ENCODE peak calls at places on chromosomes 3 and 15, in seven cellular contexts. W is CD4-positive, alpha-beta T cell; N is NCI-H510A treated with DMSO at 0.1 percent for 48 hours; Y is T follicular helper cell; A is neural crest cell; D is GM19239; E is AG08396. I is an unnamed sample.

GRCh38 chr3:4821975-4822374 is 157.3 kb upstream of the BHLHE40 start:
- DNase-seq in W (peak; percentile 65), N (no peak), Y (peak; percentile 60), A (no peak), D (no peak), E (no peak), I (no peak)

GRCh38 chr3:55468251-55468650 is 18.9 kb downstream of the WNT5A start:
- DNase-seq in W (no peak), N (no peak), Y (no peak), A (no peak), D (no peak), E (no peak), I (no peak)

GRCh38 chr3:38454884-38455638 is 1.4 kb downstream of the ACVR2B start:
- DNase-seq in W (peak; percentile 29), N (peak; percentile 56), Y (no peak), A (peak; percentile 69), D (peak; percentile 53), E (peak; percentile 75), I (peak; percentile 90)

GRCh38 chr15:31295660-31296059 is 31.0 kb upstream of the KLF13 start:
- DNase-seq in W (no peak), N (no peak), Y (no peak), A (peak; percentile 1), D (no peak), E (no peak), I (peak; percentile 17)

GRCh38 chr15:74175271-74176191 is 2.0 kb downstream of the ISLR start:
- DNase-seq in W (no peak), N (no peak), Y (no peak), A (no peak), D (no peak), E (no peak), I (no peak)

GRCh38 chr3:190862209-190863118 is at the start of gene GMNC:
- DNase-seq in W (no peak), N (peak; percentile 32), Y (no peak), A (peak; percentile 66), D (peak; percentile 10), E (peak; percentile 80), I (peak; percentile 90)

GRCh38 chr15:64010719-64011118 is 35.6 kb downstream of the DAPK2 start:
- DNase-seq in W (peak; percentile 82), N (peak; percentile 19), Y (peak; percentile 87), A (no peak), D (peak; percentile 78), E (peak; percentile 61), I (peak; percentile 48)

GRCh38 chr3:97932387-97932801 is 39.8 kb downstream of the RIOX2 start:
- DNase-seq in W (no peak), N (no peak), Y (no peak), A (no peak), D (no peak), E (no peak), I (no peak)

GRCh38 chr15:58475573-58476524 is 44.1 kb downstream of the LIPC start:
- DNase-seq in W (no peak), N (peak; percentile 78), Y (no peak), A (peak; percentile 12), D (no peak), E (peak; percentile 17), I (no peak)

GRCh38 chr3:142735462-142735861 is 11.6 kb downstream of the TRPC1 start:
- DNase-seq in W (no peak), N (no peak), Y (no peak), A (no peak), D (no peak), E (no peak), I (peak; percentile 56)

GRCh38 chr3:183560607-183561006 is 5.1 kb upstream of the KLHL6 start:
- DNase-seq in W (peak; percentile 17), N (no peak), Y (no peak), A (no peak), D (no peak), E (no peak), I (no peak)

GRCh38 chr3:141485578-141486415 is 1.0 kb upstream of the RASA2 start:
- DNase-seq in W (no peak), N (no peak), Y (no peak), A (no peak), D (no peak), E (peak; percentile 46), I (no peak)

GRCh38 chr3:141271279-141272033 is 39.8 kb downstream of the PXYLP1 start:
- DNase-seq in W (no peak), N (no peak), Y (no peak), A (no peak), D (no peak), E (no peak), I (peak; percentile 29)

I was measured in adrenal gland.